ENCODE peak calls at places on chromosomes 16 and 17, in five cellular contexts. One of them, this sample, is unnamed.

GRCh38 chr17:63828936-63829335 is 1.5 kb upstream of the FTSJ3 start:
- DNase-seq in AG04450: no peak
- DNase-seq in suprapubic skin: no peak
- DNase-seq in tibial artery: no peak
- DNase-seq in endothelial cell of umbilical vein: no peak
- DNase-seq in this sample: no peak

GRCh38 chr16:50828164-50828702 is 86.3 kb downstream of the CYLD start:
- DNase-seq in tibial artery: no peak
- DNase-seq in suprapubic skin: no peak
- DNase-seq in endothelial cell of umbilical vein: no peak
- DNase-seq in AG04450: no peak
- DNase-seq in this sample: no peak

GRCh38 chr16:35399133-35399532 is 1939.7 kb downstream of the TP53TG3F start:
- DNase-seq in suprapubic skin: no peak
- DNase-seq in endothelial cell of umbilical vein: no peak
- DNase-seq in AG04450: no peak
- DNase-seq in tibial artery: no peak
- DNase-seq in this sample: no peak

GRCh38 chr17:5888811-5889210 is 181.4 kb upstream of the WSCD1 start:
- DNase-seq in AG04450: no peak
- DNase-seq in suprapubic skin: no peak
- DNase-seq in tibial artery: no peak
- DNase-seq in endothelial cell of umbilical vein: no peak
- DNase-seq in this sample: no peak

GRCh38 chr16:87017388-87018012 is 299.7 kb downstream of the C16orf95 start:
- DNase-seq in endothelial cell of umbilical vein: peak; percentile 88
- DNase-seq in AG04450: peak; percentile 46
- DNase-seq in tibial artery: no peak
- DNase-seq in suprapubic skin: no peak
- DNase-seq in this sample: no peak

GRCh38 chr17:80678621-80679020 is 134.0 kb downstream of the RPTOR start:
- DNase-seq in endothelial cell of umbilical vein: no peak
- DNase-seq in tibial artery: no peak
- DNase-seq in AG04450: peak; percentile 46
- DNase-seq in suprapubic skin: no peak
- DNase-seq in this sample: no peak

GRCh38 chr17:28712037-28712704 is 483 bp upstream of the PROCA1 start:
- DNase-seq in suprapubic skin: peak; percentile 78
- DNase-seq in AG04450: no peak
- DNase-seq in tibial artery: peak; percentile 38
- DNase-seq in endothelial cell of umbilical vein: no peak
- DNase-seq in this sample: no peak

GRCh38 chr17:72600934-72601333 is 480.1 kb downstream of the SOX9 start:
- DNase-seq in suprapubic skin: no peak
- DNase-seq in AG04450: no peak
- DNase-seq in endothelial cell of umbilical vein: no peak
- DNase-seq in tibial artery: no peak
- DNase-seq in this sample: peak; percentile 26

GRCh38 chr17:16973760-16974540 is 2.0 kb upstream of the TNFRSF13B start:
- DNase-seq in suprapubic skin: no peak
- DNase-seq in AG04450: no peak
- DNase-seq in tibial artery: no peak
- DNase-seq in endothelial cell of umbilical vein: no peak
- DNase-seq in this sample: no peak

GRCh38 chr17:16916557-16916920 is 55.4 kb downstream of the TNFRSF13B start:
- DNase-seq in tibial artery: peak; percentile 11
- DNase-seq in AG04450: no peak
- DNase-seq in endothelial cell of umbilical vein: no peak
- DNase-seq in suprapubic skin: no peak
- DNase-seq in this sample: no peak

GRCh38 chr17:45107286-45107685 is 25.0 kb downstream of the PLCD3 start:
- DNase-seq in tibial artery: no peak
- DNase-seq in suprapubic skin: no peak
- DNase-seq in endothelial cell of umbilical vein: no peak
- DNase-seq in AG04450: no peak
- DNase-seq in this sample: no peak

GRCh38 chr17:69326302-69327059 is 452 bp downstream of the ABCA5 start:
- DNase-seq in AG04450: no peak
- DNase-seq in tibial artery: no peak
- DNase-seq in suprapubic skin: no peak
- DNase-seq in endothelial cell of umbilical vein: peak; percentile 56
- DNase-seq in this sample: peak; percentile 57

GRCh38 chr16:29028457-29029167 is 43.8 kb downstream of the LAT start:
- DNase-seq in AG04450: no peak
- DNase-seq in suprapubic skin: peak; percentile 59
- DNase-seq in endothelial cell of umbilical vein: no peak
- DNase-seq in tibial artery: no peak
- DNase-seq in this sample: no peak

GRCh38 chr17:34081269-34081668 is 173.8 kb upstream of the CCL2 start:
- DNase-seq in endothelial cell of umbilical vein: no peak
- DNase-seq in suprapubic skin: no peak
- DNase-seq in tibial artery: no peak
- DNase-seq in AG04450: no peak
- DNase-seq in this sample: no peak

GRCh38 chr17:36818134-36818825 is 119.0 kb upstream of the LHX1 start:
- DNase-seq in AG04450: no peak
- DNase-seq in endothelial cell of umbilical vein: no peak
- DNase-seq in tibial artery: no peak
- DNase-seq in suprapubic skin: no peak
- DNase-seq in this sample: no peak

GRCh38 chr16:56737539-56737938 is 7.6 kb downstream of the NUP93 start:
- DNase-seq in endothelial cell of umbilical vein: no peak
- DNase-seq in AG04450: no peak
- DNase-seq in suprapubic skin: no peak
- DNase-seq in tibial artery: no peak
- DNase-seq in this sample: no peak
- TF ChIP-seq CTCF in endothelial cell of umbilical vein: no peak
- TF ChIP-seq CTCF in AG04450: no peak
- TF ChIP-seq CTCF in suprapubic skin: no peak
- TF ChIP-seq CTCF in tibial artery: no peak
- TF ChIP-seq CTCF in this sample: no peak

DNA sequence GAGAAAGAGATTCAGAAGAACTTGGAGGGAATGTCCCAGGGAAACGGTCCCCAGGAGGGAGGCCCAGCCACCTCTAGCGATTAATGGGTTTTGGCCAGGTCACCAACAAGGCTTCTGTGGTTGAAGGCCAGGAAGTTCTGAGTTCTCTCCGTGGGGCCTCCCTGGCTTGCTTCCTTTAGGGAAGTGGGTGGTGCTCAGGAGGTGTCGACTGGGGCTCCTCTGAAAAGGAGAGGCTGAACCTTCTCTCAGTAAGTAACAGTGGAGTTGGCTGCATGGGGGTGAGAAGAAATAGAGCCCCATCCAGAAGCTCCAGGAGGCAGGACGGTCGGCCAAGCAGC is 77.1 kb upstream of the GSE1 start:
- DNase-seq in endothelial cell of umbilical vein: peak; percentile 8
- DNase-seq in AG04450: no peak
- DNase-seq in tibial artery: no peak
- DNase-seq in suprapubic skin: no peak
- DNase-seq in this sample: no peak
- H3K27ac ChIP-seq in endothelial cell of umbilical vein: no peak overlapping the region
- H3K27ac ChIP-seq in AG04450: no peak overlapping the region
- H3K27ac ChIP-seq in tibial artery: no peak overlapping the region
- H3K27ac ChIP-seq in suprapubic skin: no peak overlapping the region
- H3K27ac ChIP-seq in this sample: no peak overlapping the region

GRCh38 chr17:14302421-14303099 is 1.7 kb downstream of the HS3ST3B1 start:
- DNase-seq in suprapubic skin: peak; percentile 90
- DNase-seq in tibial artery: peak; percentile 64
- DNase-seq in AG04450: peak; percentile 63
- DNase-seq in endothelial cell of umbilical vein: peak; percentile 46
- DNase-seq in this sample: peak; percentile 79

GRCh38 chr17:14299261-14300093 is 1.4 kb upstream of the HS3ST3B1 start:
- DNase-seq in AG04450: no peak
- DNase-seq in tibial artery: no peak
- DNase-seq in suprapubic skin: peak; percentile 80
- DNase-seq in endothelial cell of umbilical vein: peak; percentile 20
- DNase-seq in this sample: peak; percentile 66

GRCh38 chr17:14301761-14302401 is 1.0 kb downstream of the HS3ST3B1 start:
- DNase-seq in AG04450: no peak
- DNase-seq in endothelial cell of umbilical vein: peak; percentile 10
- DNase-seq in suprapubic skin: peak; percentile 78
- DNase-seq in tibial artery: no peak
- DNase-seq in this sample: no peak

GRCh38 chr17:14301279-14301760 is 439 bp downstream of the HS3ST3B1 start:
- DNase-seq in suprapubic skin: no peak
- DNase-seq in AG04450: no peak
- DNase-seq in endothelial cell of umbilical vein: no peak
- DNase-seq in tibial artery: no peak
- DNase-seq in this sample: no peak

GRCh38 chr17:14300628-14301278 is at the start of gene HS3ST3B1:
- DNase-seq in AG04450: peak; percentile 100
- DNase-seq in suprapubic skin: peak; percentile 99
- DNase-seq in tibial artery: peak; percentile 96
- DNase-seq in endothelial cell of umbilical vein: peak; percentile 89
- DNase-seq in this sample: peak; percentile 99
- TF ChIP-seq CTCF in AG04450: no peak
- TF ChIP-seq CTCF in suprapubic skin: peak; percentile 18
- TF ChIP-seq CTCF in tibial artery: no peak
- TF ChIP-seq CTCF in endothelial cell of umbilical vein: no peak
- TF ChIP-seq CTCF in this sample: peak; percentile 27

DNA sequence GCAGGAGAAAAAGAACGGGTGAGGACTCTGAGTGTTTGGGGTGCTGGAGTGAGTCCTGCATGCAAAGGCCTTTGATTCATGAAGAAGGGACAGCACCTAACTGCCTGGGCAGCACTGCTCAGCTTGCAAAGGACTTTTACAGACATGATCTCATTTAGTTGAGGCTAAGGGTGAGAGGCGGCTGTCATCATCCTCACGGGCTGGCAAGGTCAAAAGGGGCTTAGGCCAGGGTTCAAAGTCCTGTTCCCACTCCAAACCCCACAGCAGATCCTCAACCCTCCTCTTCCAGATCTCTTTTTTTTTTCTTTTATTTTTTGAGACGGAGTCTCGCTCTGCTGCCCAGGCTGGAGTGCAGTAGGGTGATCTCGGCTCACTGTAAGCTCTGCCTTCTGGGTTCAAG is 4.8 kb downstream of the RHBDF2 start:
- DNase-seq in suprapubic skin: no peak
- DNase-seq in AG04450: no peak
- DNase-seq in tibial artery: no peak
- DNase-seq in endothelial cell of umbilical vein: no peak
- DNase-seq in this sample: no peak
- H3K27ac ChIP-seq in suprapubic skin: no peak overlapping the region
- H3K27ac ChIP-seq in AG04450: no peak overlapping the region
- H3K27ac ChIP-seq in tibial artery: no peak overlapping the region
- H3K27ac ChIP-seq in endothelial cell of umbilical vein: no peak overlapping the region
- H3K27ac ChIP-seq in this sample: no peak overlapping the region

DNA sequence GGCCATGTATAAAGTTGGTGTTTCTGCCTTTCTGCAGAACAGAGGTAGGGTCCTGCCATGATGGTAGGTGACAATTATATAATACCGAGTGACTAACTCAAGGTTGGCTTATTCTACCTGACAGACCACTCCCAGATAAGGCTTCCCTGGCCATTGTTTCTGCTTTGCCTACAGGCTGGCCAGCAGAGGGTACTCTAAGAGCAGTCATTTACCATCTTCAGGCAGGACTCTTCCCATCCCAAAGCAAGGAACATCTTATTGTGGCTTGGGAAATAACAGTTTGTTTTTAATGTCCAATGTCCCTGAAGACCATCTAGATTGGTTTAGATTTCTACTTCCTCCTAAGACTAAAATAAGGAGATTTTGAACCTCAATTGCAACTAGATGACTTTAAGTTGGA is 74.1 kb downstream of the SNX11 start:
- DNase-seq in endothelial cell of umbilical vein: peak; percentile 31
- DNase-seq in suprapubic skin: no peak
- DNase-seq in tibial artery: no peak
- DNase-seq in AG04450: no peak
- DNase-seq in this sample: no peak
- TF ChIP-seq CTCF in endothelial cell of umbilical vein: peak; percentile 37
- TF ChIP-seq CTCF in suprapubic skin: no peak
- TF ChIP-seq CTCF in tibial artery: no peak
- TF ChIP-seq CTCF in AG04450: peak; percentile 29
- TF ChIP-seq CTCF in this sample: peak; percentile 76

GRCh38 chr16:70577256-70577698 is 53.7 kb downstream of the SF3B3 start:
- DNase-seq in endothelial cell of umbilical vein: peak; percentile 46
- DNase-seq in AG04450: no peak
- DNase-seq in tibial artery: peak; percentile 54
- DNase-seq in suprapubic skin: peak; percentile 63
- DNase-seq in this sample: peak; percentile 55
- H3K27ac ChIP-seq in endothelial cell of umbilical vein: peak overlapping the region; percentile 41
- H3K27ac ChIP-seq in AG04450: peak overlapping the region; percentile 57
- H3K27ac ChIP-seq in tibial artery: peak overlapping the region; percentile 63
- H3K27ac ChIP-seq in suprapubic skin: no peak overlapping the region
- H3K27ac ChIP-seq in this sample: peak overlapping the region; percentile 57

DNA sequence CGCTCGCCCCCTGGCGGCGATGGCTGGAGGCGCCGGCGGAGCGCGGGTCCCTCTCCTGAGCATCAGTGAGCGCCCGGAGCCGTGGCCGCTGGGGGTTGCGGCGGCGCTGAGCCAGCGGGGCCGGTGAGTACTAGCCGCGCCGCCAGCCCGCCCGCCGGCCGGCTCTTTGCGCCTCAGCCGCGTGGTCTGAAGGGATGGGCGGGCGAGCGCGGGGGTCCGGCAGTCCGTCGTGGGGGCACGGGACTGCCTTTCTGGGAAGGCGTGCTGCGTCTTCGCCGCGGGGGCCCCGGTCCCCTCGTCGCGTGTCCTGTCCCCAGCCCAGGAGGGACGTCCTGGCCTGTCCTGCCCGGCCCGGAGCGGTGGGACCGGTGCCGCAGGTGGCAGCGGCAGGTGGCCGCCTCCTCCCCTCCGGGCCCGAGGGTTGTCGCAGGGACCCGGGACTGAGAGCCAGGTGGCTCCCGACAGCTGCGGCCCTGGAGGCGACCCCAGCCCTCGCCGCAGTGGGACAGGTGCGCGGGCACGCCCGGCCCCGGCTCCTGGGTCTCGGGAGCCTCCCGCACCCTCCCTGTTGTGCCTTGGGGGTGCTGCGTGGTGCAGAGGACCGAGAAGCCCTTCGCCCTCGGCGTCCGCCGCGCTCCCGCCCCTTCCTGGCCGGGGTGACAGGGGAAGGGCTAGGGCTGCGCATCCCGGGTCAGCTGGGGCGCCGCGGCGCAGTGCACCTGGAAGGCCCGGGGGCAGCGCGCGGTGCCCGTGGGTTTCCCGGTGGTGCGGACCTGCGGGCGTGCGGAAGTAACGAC is at the start of gene SPECC1:
- DNase-seq in endothelial cell of umbilical vein: peak; percentile 71
- DNase-seq in AG04450: no peak
- DNase-seq in suprapubic skin: peak; percentile 87
- DNase-seq in tibial artery: peak; percentile 84
- DNase-seq in this sample: peak; percentile 60
- TF ChIP-seq CTCF in endothelial cell of umbilical vein: peak; percentile 88
- TF ChIP-seq CTCF in AG04450: peak; percentile 74
- TF ChIP-seq CTCF in suprapubic skin: peak; percentile 100
- TF ChIP-seq CTCF in tibial artery: peak; percentile 100
- TF ChIP-seq CTCF in this sample: peak; percentile 98